ENCODE peak calls at places on chromosomes 16 and 17, in seven cellular contexts. W is endodermal cell, A is thoracic aorta, M is breast epithelium, O is fibroblast of the aortic adventitia, E is AG04450, N is esophagus squamous epithelium. R is an unnamed sample.

GRCh38 chr17:44118427-44119050 is 4.9 kb downstream of the HDAC5 start:
- DNase-seq in W (peak), A (no peak), M (no peak), O (no peak), E (no peak), N (no peak), R (no peak)

GRCh38 chr16:86784267-86784626 is 205.9 kb downstream of the FOXL1 start:
- DNase-seq in W (no peak), A (no peak), M (no peak), O (no peak), E (no peak), N (no peak), R (no peak)

GRCh38 chr17:80889897-80890550 is 101.6 kb upstream of the CHMP6 start:
- DNase-seq in W (no peak), A (no peak), M (no peak), O (no peak), E (no peak), N (no peak), R (no peak)

GRCh38 chr17:30433514-30433913 is 43.7 kb upstream of the GOSR1 start:
- DNase-seq in W (no peak), A (no peak), M (no peak), O (peak), E (peak), N (no peak), R (peak)

GRCh38 chr17:70636517-70637133 is 467.3 kb downstream of the KCNJ2 start:
- DNase-seq in W (no peak), A (no peak), M (no peak), O (peak), E (peak), N (no peak), R (peak)

GRCh38 chr17:9765302-9765701 is 26.1 kb downstream of the DHRS7C start:
- DNase-seq in W (no peak), A (no peak), M (no peak), O (no peak), E (no peak), N (no peak), R (no peak)

GRCh38 chr17:58587713-58588117 is 73.3 kb upstream of the MTMR4 start:
- DNase-seq in W (peak), A (no peak), M (peak), O (peak), E (no peak), N (no peak), R (no peak)

GRCh38 chr17:29136998-29137730 is 43.0 kb downstream of the MYO18A start:
- DNase-seq in W (no peak), A (no peak), M (no peak), O (peak), E (no peak), N (no peak), R (peak)

GRCh38 chr17:38476549-38476948 is 48.3 kb downstream of the ARHGAP23 start:
- DNase-seq in W (no peak), A (no peak), M (no peak), O (peak), E (no peak), N (no peak), R (no peak)

GRCh38 chr16:67339453-67339852 is 12.8 kb downstream of the LRRC36 start:
- DNase-seq in W (no peak), A (no peak), M (no peak), O (peak), E (peak), N (no peak), R (peak)

GRCh38 chr16:23587726-23588125 is 8.4 kb downstream of the NDUFAB1 start:
- DNase-seq in W (no peak), A (no peak), M (no peak), O (peak), E (peak), N (no peak), R (peak)

GRCh38 chr17:29119265-29119664 is 60.9 kb downstream of the MYO18A start:
- DNase-seq in W (no peak), A (no peak), M (no peak), O (no peak), E (no peak), N (no peak), R (no peak)

GRCh38 chr16:68434654-68435210 is 13.6 kb downstream of the SMPD3 start:
- DNase-seq in W (no peak), A (no peak), M (peak), O (no peak), E (no peak), N (no peak), R (no peak)

GRCh38 chr17:14303343-14304221 is 2.7 kb downstream of the HS3ST3B1 start:
- DNase-seq in W (peak), A (no peak), M (no peak), O (peak), E (no peak), N (no peak), R (no peak)

GRCh38 chr17:74768069-74768762 is 7.9 kb downstream of the NAT9 start:
- DNase-seq in W (no peak), A (peak), M (peak), O (peak), E (no peak), N (no peak), R (peak)

GRCh38 chr16:2596747-2597559 is 59.1 kb downstream of the PDPK1 start:
- DNase-seq in W (peak), A (no peak), M (peak), O (no peak), E (no peak), N (no peak), R (no peak)

GRCh38 chr16:27639588-27640276 is 89.8 kb downstream of the KATNIP start:
- DNase-seq in W (peak), A (no peak), M (no peak), O (peak), E (peak), N (no peak), R (peak)

GRCh38 chr16:88309174-88309904 is 73.4 kb upstream of the ZNF469 start:
- DNase-seq in W (no peak), A (no peak), M (no peak), O (no peak), E (no peak), N (no peak), R (no peak)

GRCh38 chr16:80788016-80788415 is 16.4 kb downstream of the CDYL2 start:
- DNase-seq in W (no peak), A (no peak), M (no peak), O (peak), E (no peak), N (no peak), R (peak)

GRCh38 chr16:24198807-24199533 is 57.2 kb upstream of the CACNG3 start:
- DNase-seq in W (no peak), A (no peak), M (no peak), O (no peak), E (no peak), N (no peak), R (no peak)

GRCh38 chr17:35345926-35346771 is 27.3 kb downstream of the SLFN11 start:
- DNase-seq in W (peak), A (peak), M (no peak), O (peak), E (no peak), N (no peak), R (peak)

GRCh38 chr17:21098934-21099687 is 27.7 kb upstream of the DHRS7B start:
- DNase-seq in W (peak), A (no peak), M (no peak), O (peak), E (peak), N (no peak), R (peak)

GRCh38 chr16:15415411-15416070 is 18.8 kb upstream of the BMERB1 start:
- DNase-seq in W (no peak), A (no peak), M (no peak), O (no peak), E (no peak), N (no peak), R (peak)

GRCh38 chr17:48629411-48629759 is 3.2 kb upstream of the HOXB9 start:
- DNase-seq in W (peak), A (no peak), M (no peak), O (no peak), E (no peak), N (no peak), R (no peak)

GRCh38 chr17:57553991-57554825 is 190.9 kb downstream of the CCDC182 start:
- DNase-seq in W (peak), A (no peak), M (no peak), O (no peak), E (no peak), N (no peak), R (no peak)

GRCh38 chr17:68595496-68595895 is 5.7 kb downstream of the FAM20A start:
- DNase-seq in W (no peak), A (no peak), M (no peak), O (peak), E (no peak), N (no peak), R (no peak)

GRCh38 chr16:68771922-68772681 is 35.0 kb downstream of the CDH1 start:
- DNase-seq in W (no peak), A (no peak), M (no peak), O (no peak), E (no peak), N (no peak), R (no peak)

GRCh38 chr17:7314719-7315569 is at the start of gene GPS2:
- DNase-seq in W (peak), A (peak), M (peak), O (peak), E (no peak), N (peak), R (peak)

GRCh38 chr17:46158323-46159296 is 34.6 kb downstream of the KANSL1 start:
- DNase-seq in W (no peak), A (no peak), M (no peak), O (no peak), E (no peak), N (no peak), R (no peak)

GRCh38 chr16:29694384-29695195 is 15.6 kb downstream of the QPRT start:
- DNase-seq in W (peak), A (no peak), M (no peak), O (no peak), E (no peak), N (no peak), R (no peak)

GRCh38 chr16:3094289-3095027 is 4.6 kb downstream of the ZSCAN10 start:
- DNase-seq in W (peak), A (no peak), M (no peak), O (peak), E (no peak), N (no peak), R (peak)

GRCh38 chr17:50196036-50196435 is 5.4 kb downstream of the COL1A1 start:
- DNase-seq in W (no peak), A (no peak), M (no peak), O (peak), E (no peak), N (no peak), R (peak)

GRCh38 chr17:2222901-2223616 is 80.5 kb downstream of the SMG6 start:
- DNase-seq in W (no peak), A (no peak), M (no peak), O (peak), E (no peak), N (no peak), R (peak)
- TF ChIP-seq CTCF in W (no peak), A (no peak), M (no peak), O (no peak), E (no peak), N (no peak), R (no peak)

GRCh38 chr16:66004706-66005105 is 361.8 kb upstream of the CDH5 start:
- DNase-seq in W (no peak), A (no peak), M (no peak), O (peak), E (no peak), N (no peak), R (no peak)
- TF ChIP-seq CTCF in W (no peak), A (no peak), M (no peak), O (no peak), E (no peak), N (no peak), R (no peak)

GRCh38 chr17:27545562-27546229 is 85.3 kb upstream of the LGALS9 start:
- DNase-seq in W (peak), A (no peak), M (no peak), O (peak), E (no peak), N (no peak), R (no peak)

GRCh38 chr17:27543958-27544349 is 87.0 kb upstream of the LGALS9 start:
- DNase-seq in W (no peak), A (no peak), M (no peak), O (no peak), E (no peak), N (no peak), R (no peak)

GRCh38 chr17:27543464-27543856 is 87.2 kb downstream of the KSR1 start:
- DNase-seq in W (no peak), A (no peak), M (no peak), O (no peak), E (no peak), N (no peak), R (no peak)

GRCh38 chr17:27542841-27543463 is 86.7 kb downstream of the KSR1 start:
- DNase-seq in W (no peak), A (no peak), M (no peak), O (no peak), E (no peak), N (no peak), R (no peak)

GRCh38 chr17:27544350-27545131 is 86.4 kb upstream of the LGALS9 start:
- DNase-seq in W (peak), A (no peak), M (no peak), O (no peak), E (no peak), N (no peak), R (no peak)
- TF ChIP-seq CTCF in W (no peak), A (no peak), M (no peak), O (no peak), E (no peak), N (no peak), R (no peak)

GRCh38 chr16:50902457-50902856 is 160.6 kb downstream of the CYLD start:
- DNase-seq in W (no peak), A (no peak), M (no peak), O (no peak), E (no peak), N (no peak), R (no peak)
- TF ChIP-seq CTCF in W (peak), A (no peak), M (no peak), O (no peak), E (no peak), N (no peak), R (no peak)

GRCh38 chr16:910181-910580 is 60.6 kb downstream of the LMF1 start:
- DNase-seq in W (no peak), A (no peak), M (no peak), O (no peak), E (no peak), N (no peak), R (no peak)
- TF ChIP-seq CTCF in W (no peak), A (no peak), M (no peak), O (no peak), E (no peak), N (no peak), R (no peak)

DNA sequence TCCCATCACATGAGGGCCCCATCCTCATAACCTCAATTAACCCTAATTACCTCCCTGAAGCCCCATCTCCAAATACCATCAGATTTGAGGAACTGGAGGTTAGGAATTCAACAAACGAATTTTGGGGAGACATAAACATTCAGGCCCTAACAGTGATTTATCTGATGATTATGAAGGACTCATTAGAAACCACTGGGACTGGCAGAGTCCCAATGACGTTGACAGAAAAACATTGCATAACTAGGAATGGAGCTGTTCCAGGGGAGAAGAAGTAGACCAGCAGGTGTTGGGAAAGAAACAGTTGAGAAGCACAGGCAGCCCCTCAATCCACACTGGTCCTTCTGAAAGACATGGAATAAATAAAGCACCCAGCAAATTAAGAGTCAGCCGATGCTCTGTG is 282.0 kb downstream of the MAP2K4 start:
- DNase-seq in W (no peak), A (no peak), M (no peak), O (no peak), E (no peak), N (no peak), R (peak)
- TF ChIP-seq CTCF in W (no peak), A (no peak), M (no peak), O (no peak), E (no peak), N (no peak), R (no peak)